ENCODE peak calls at places on chromosome 20, in five cellular contexts. O is activated CD8-positive, alpha-beta memory T cell treated with anti-CD3 and anti-CD28 coated beads for 48 hours; F is HEK293T; Z is T-helper 17 cell; P is T1000. X is an unnamed sample.

GRCh38 chr20:15297059-15297875 is 959.9 kb upstream of the FLRT3 start:
- DNase-seq in O (no peak), F (no peak), Z (no peak), P (no peak), X (no peak)

GRCh38 chr20:3239026-3239866 is at the start of gene SLC4A11:
- DNase-seq in O (no peak), F (peak), Z (no peak), P (peak), X (peak)

GRCh38 chr20:7195704-7196103 is 428.2 kb downstream of the BMP2 start:
- DNase-seq in O (no peak), F (no peak), Z (no peak), P (peak), X (no peak)

GRCh38 chr20:16714765-16715164 is 15.1 kb upstream of the SNRPB2 start:
- DNase-seq in O (no peak), F (no peak), Z (no peak), P (no peak), X (no peak)

GRCh38 chr20:32470025-32470861 is 112.1 kb downstream of the ASXL1 start:
- DNase-seq in O (no peak), F (peak), Z (no peak), P (peak), X (peak)

GRCh38 chr20:56443654-56444540 is 24.5 kb upstream of the RTF2 start:
- DNase-seq in O (no peak), F (no peak), Z (no peak), P (no peak), X (no peak)

GRCh38 chr20:36865076-36865860 is 10.7 kb upstream of the TLDC2 start:
- DNase-seq in O (no peak), F (no peak), Z (no peak), P (no peak), X (no peak)

GRCh38 chr20:663315-664090 is 10.5 kb upstream of the SRXN1 start:
- DNase-seq in O (no peak), F (no peak), Z (no peak), P (no peak), X (no peak)

GRCh38 chr20:14879020-14879697 is 541.7 kb upstream of the FLRT3 start:
- DNase-seq in O (no peak), F (no peak), Z (no peak), P (no peak), X (no peak)

GRCh38 chr20:39785252-39785917 is 823.2 kb downstream of the DHX35 start:
- DNase-seq in O (no peak), F (no peak), Z (no peak), P (no peak), X (no peak)

GRCh38 chr20:41149679-41150131 is 12.4 kb downstream of the PLCG1 start:
- DNase-seq in O (no peak), F (no peak), Z (no peak), P (peak), X (no peak)

GRCh38 chr20:362271-363254 is 15.7 kb downstream of the NRSN2 start:
- DNase-seq in O (no peak), F (no peak), Z (no peak), P (no peak), X (peak)

GRCh38 chr20:63699466-63700198 is 3.2 kb downstream of the TNFRSF6B start:
- DNase-seq in O (no peak), F (peak), Z (no peak), P (no peak), X (no peak)

GRCh38 chr20:39823239-39823638 is 861.1 kb downstream of the DHX35 start:
- DNase-seq in O (no peak), F (no peak), Z (no peak), P (peak), X (peak)

GRCh38 chr20:45695496-45695895 is 6.3 kb upstream of the WFDC13 start:
- DNase-seq in O (no peak), F (no peak), Z (no peak), P (no peak), X (no peak)

GRCh38 chr20:34066476-34067090 is 45.5 kb downstream of the EIF2S2 start:
- DNase-seq in O (no peak), F (no peak), Z (no peak), P (peak), X (no peak)

GRCh38 chr20:45055056-45055455 is 45.9 kb downstream of the KCNS1 start:
- DNase-seq in O (no peak), F (no peak), Z (no peak), P (no peak), X (no peak)

GRCh38 chr20:35991142-35991771 is 22.9 kb downstream of the CNBD2 start:
- DNase-seq in O (no peak), F (peak), Z (no peak), P (no peak), X (no peak)

GRCh38 chr20:37357481-37358365 is 11.8 kb downstream of the SRC start:
- DNase-seq in O (no peak), F (no peak), Z (no peak), P (no peak), X (no peak)

GRCh38 chr20:48841861-48842529 is 14.2 kb upstream of the PREX1 start:
- DNase-seq in O (no peak), F (no peak), Z (no peak), P (peak), X (peak)

GRCh38 chr20:50450961-50451752 is 59.0 kb upstream of the PTPN1 start:
- DNase-seq in O (no peak), F (no peak), Z (no peak), P (no peak), X (no peak)

GRCh38 chr20:35699127-35699913 is at the start of the genes NFS1 and ROMO1:
- DNase-seq in O (peak), F (peak), Z (peak), P (peak), X (peak)

GRCh38 chr20:37571033-37571432 is 43.4 kb upstream of the BLCAP start:
- DNase-seq in O (no peak), F (no peak), Z (no peak), P (no peak), X (peak)

GRCh38 chr20:24790746-24791283 is 158.3 kb upstream of the CST7 start:
- DNase-seq in O (no peak), F (no peak), Z (no peak), P (no peak), X (no peak)